ENCODE peak calls at places on chromosomes 4 and X, in ten cellular contexts. S is tibial artery, O is sigmoid colon, J is endodermal cell, E is cardiac muscle cell, C is body of pancreas, Z is upper lobe of right lung, L is heart right ventricle, X is A673, F is brain microvascular endothelial cell. D is an unnamed sample.

GRCh38 chr4:102734591-102735385 is 26.0 kb downstream of the MANBA start:
- DNase-seq in C (no peak), Z (no peak), E (no peak), F (peak), O (no peak), X (no peak), S (no peak), L (no peak), J (no peak), D (no peak)

GRCh38 chr4:88439161-88439760 is 17.7 kb upstream of the HERC5 start:
- DNase-seq in S (no peak), C (no peak), L (no peak), E (no peak), X (no peak), Z (no peak), J (no peak), O (no peak), F (no peak), D (no peak)

GRCh38 chr4:87071401-87071800 is 136.6 kb downstream of the AFF1 start:
- DNase-seq in X (no peak), Z (no peak), S (no peak), J (no peak), L (peak), E (no peak), C (peak), F (no peak), O (no peak), D (no peak)

GRCh38 chrX:11267311-11267910 is 25.8 kb upstream of the AMELX start:
- DNase-seq in E (peak), O (no peak), J (no peak), X (no peak), L (no peak), C (no peak), F (no peak), Z (no peak), S (no peak), D (no peak)

GRCh38 chr4:31803511-31804195 is 1083.5 kb downstream of the PCDH7 start:
- DNase-seq in Z (no peak), J (no peak), O (no peak), X (no peak), L (no peak), F (no peak), E (peak), S (no peak), C (no peak), D (no peak)

GRCh38 chr4:38529189-38530115 is 134.5 kb upstream of the KLF3 start:
- DNase-seq in E (no peak), C (peak), J (peak), S (no peak), Z (peak), L (peak), O (no peak), F (no peak), X (no peak), D (peak)

GRCh38 chr4:158610790-158611189 is 60.9 kb downstream of the C4orf46 start:
- DNase-seq in J (no peak), X (no peak), E (peak), O (no peak), Z (no peak), L (no peak), C (no peak), F (peak), S (no peak), D (no peak)

GRCh38 chrX:29913647-29914046 is 301.7 kb upstream of the MAGEB2 start:
- DNase-seq in L (no peak), C (no peak), J (no peak), Z (no peak), O (no peak), X (no peak), F (no peak), E (peak), S (no peak), D (no peak)

GRCh38 chr4:155106629-155107028 is 101.8 kb upstream of the NPY2R start:
- DNase-seq in F (no peak), S (no peak), L (no peak), C (no peak), X (no peak), E (no peak), O (no peak), J (no peak), Z (no peak), D (no peak)

GRCh38 chr4:102493794-102494193 is 7.4 kb upstream of the NFKB1 start:
- DNase-seq in Z (no peak), O (no peak), S (no peak), C (no peak), L (no peak), J (no peak), X (no peak), F (no peak), E (no peak), D (no peak)

GRCh38 chrX:55488268-55488558 is 1.4 kb downstream of the USP51 start:
- DNase-seq in J (no peak), L (peak), E (no peak), F (no peak), Z (no peak), X (no peak), C (no peak), O (no peak), S (no peak), D (no peak)

GRCh38 chr4:41339812-41340809 is 83.4 kb downstream of the UCHL1 start:
- DNase-seq in X (peak), E (peak), F (no peak), O (no peak), L (peak), Z (no peak), C (peak), S (no peak), J (peak), D (no peak)

GRCh38 chrX:53300157-53300556 is 18.8 kb upstream of the IQSEC2 start:
- DNase-seq in L (no peak), J (no peak), O (peak), F (no peak), X (no peak), E (no peak), S (no peak), Z (no peak), C (no peak), D (no peak)

GRCh38 chr4:14193601-14194000 is 566.1 kb upstream of the BOD1L1 start:
- DNase-seq in C (no peak), Z (no peak), F (no peak), J (no peak), L (no peak), S (no peak), O (no peak), E (no peak), X (no peak), D (no peak)

GRCh38 chr4:2434420-2434819 is 15.7 kb downstream of the CFAP99 start:
- DNase-seq in S (no peak), C (no peak), E (no peak), X (no peak), J (no peak), O (no peak), L (no peak), F (no peak), Z (no peak), D (no peak)

GRCh38 chrX:22081475-22082092 is 49.5 kb downstream of the PHEX start:
- DNase-seq in Z (peak), O (peak), L (peak), E (peak), C (peak), F (peak), S (no peak), X (peak), J (peak), D (no peak)

GRCh38 chrX:123675154-123675553 is 57.7 kb downstream of the THOC2 start:
- DNase-seq in E (no peak), C (no peak), O (no peak), Z (no peak), J (no peak), X (no peak), F (no peak), L (no peak), S (no peak), D (no peak)

GRCh38 chr4:88860594-88860993 is 163.0 kb upstream of the NAP1L5 start:
- DNase-seq in F (no peak), O (no peak), Z (no peak), L (no peak), C (no peak), S (no peak), J (no peak), X (no peak), E (no peak), D (no peak)

GRCh38 chr4:45033676-45034410 is 307.5 kb upstream of the GNPDA2 start:
- DNase-seq in Z (no peak), X (no peak), S (no peak), J (peak), F (no peak), C (no peak), E (no peak), O (no peak), L (peak), D (no peak)

GRCh38 chr4:26583538-26583864 is 383 bp upstream of the TBC1D19 start:
- DNase-seq in L (no peak), C (no peak), Z (no peak), F (no peak), J (no peak), E (no peak), O (no peak), X (no peak), S (no peak), D (no peak)

GRCh38 chr4:34318773-34319172 is 1925.5 kb downstream of the ARAP2 start:
- DNase-seq in S (no peak), E (no peak), O (no peak), C (no peak), J (no peak), L (no peak), F (no peak), Z (no peak), X (no peak), D (no peak)

GRCh38 chr4:147942729-147943128 is 210.8 kb downstream of the ARHGAP10 start:
- DNase-seq in F (no peak), S (no peak), E (no peak), X (no peak), O (no peak), L (no peak), J (no peak), Z (no peak), C (no peak), D (no peak)

GRCh38 chr4:53640576-53641459 is 49.5 kb upstream of the LNX1 start:
- DNase-seq in X (peak), L (no peak), J (no peak), S (no peak), Z (peak), F (no peak), O (no peak), E (peak), C (peak), D (peak)

GRCh38 chrX:108447303-108447702 is 7.7 kb downstream of the COL4A5 start:
- DNase-seq in O (no peak), E (peak), F (no peak), L (no peak), X (no peak), S (no peak), C (no peak), J (no peak), Z (no peak), D (no peak)

GRCh38 chrX:132488092-132488749 is 617 bp downstream of the MBNL3 start:
- DNase-seq in O (no peak), Z (no peak), J (no peak), L (no peak), C (no peak), F (no peak), X (peak), E (peak), S (no peak), D (no peak)

GRCh38 chr4:70637239-70637920 is 8.8 kb downstream of the ENAM start:
- DNase-seq in L (no peak), F (no peak), S (no peak), Z (no peak), O (no peak), X (no peak), C (peak), J (no peak), E (no peak), D (no peak)

GRCh38 chr4:110631582-110632505 is 9.0 kb upstream of the PITX2 start:
- DNase-seq in F (peak), X (peak), L (peak), Z (peak), J (peak), O (peak), S (no peak), E (peak), C (peak), D (no peak)

GRCh38 chr4:103052779-103053178 is 23.8 kb downstream of the SLC9B2 start:
- DNase-seq in J (no peak), E (no peak), X (no peak), O (no peak), S (no peak), C (no peak), L (no peak), Z (no peak), F (no peak), D (no peak)

GRCh38 chr4:1022739-1023066 is 11.3 kb downstream of the FGFRL1 start:
- DNase-seq in X (no peak), L (no peak), S (no peak), F (no peak), E (no peak), J (no peak), O (no peak), C (no peak), Z (no peak), D (no peak)

GRCh38 chr4:18366762-18367358 is 345.3 kb upstream of the LCORL start:
- DNase-seq in O (no peak), X (peak), L (no peak), Z (no peak), S (no peak), C (no peak), E (peak), F (peak), J (peak), D (no peak)

GRCh38 chr4:122666527-122667245 is 45.8 kb upstream of the IL21 start:
- DNase-seq in E (peak), L (no peak), C (no peak), J (no peak), X (peak), O (no peak), Z (no peak), S (no peak), F (peak), D (no peak)

DNA sequence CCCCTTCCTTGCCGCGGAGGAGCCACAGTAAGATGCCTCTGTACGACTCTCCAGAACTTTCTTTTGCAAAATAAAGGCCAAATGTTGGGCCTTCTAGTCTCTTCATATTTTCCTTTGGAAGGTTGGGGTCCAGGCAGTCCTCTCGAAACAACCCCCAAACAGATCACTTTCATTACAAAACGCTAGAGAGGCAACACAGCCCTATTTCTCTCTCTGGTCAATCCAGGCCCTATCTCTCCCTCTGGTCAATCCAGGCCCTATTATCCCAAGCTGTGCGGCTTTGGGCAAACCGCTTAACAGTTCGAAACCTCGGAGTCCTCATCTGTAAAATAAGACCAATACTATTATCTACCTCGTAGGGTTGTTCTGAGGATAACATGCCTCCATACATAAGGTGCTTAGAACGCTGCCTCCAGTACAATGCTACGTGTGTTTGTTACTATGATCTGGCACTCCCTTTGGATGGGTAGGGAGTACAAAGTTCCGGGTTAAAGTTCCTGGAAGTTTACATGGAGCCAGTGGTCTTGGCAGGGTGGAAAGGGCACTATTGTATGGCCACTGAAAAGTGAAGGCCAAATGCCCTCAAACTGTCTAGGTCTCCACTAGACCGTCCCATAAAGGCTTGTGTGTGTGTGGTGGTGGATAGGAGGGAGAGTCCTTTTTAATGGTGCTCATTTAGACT is 75.4 kb upstream of the BCOR start:
- DNase-seq in S (no peak), O (no peak), E (no peak), F (no peak), C (no peak), L (no peak), Z (no peak), X (no peak), J (peak), D (no peak)
- H3K4me3 ChIP-seq in S (peak), O (peak), E (peak), F (no peak), C (no peak), L (peak), Z (peak), X (peak), J (no peak), D (peak)

DNA sequence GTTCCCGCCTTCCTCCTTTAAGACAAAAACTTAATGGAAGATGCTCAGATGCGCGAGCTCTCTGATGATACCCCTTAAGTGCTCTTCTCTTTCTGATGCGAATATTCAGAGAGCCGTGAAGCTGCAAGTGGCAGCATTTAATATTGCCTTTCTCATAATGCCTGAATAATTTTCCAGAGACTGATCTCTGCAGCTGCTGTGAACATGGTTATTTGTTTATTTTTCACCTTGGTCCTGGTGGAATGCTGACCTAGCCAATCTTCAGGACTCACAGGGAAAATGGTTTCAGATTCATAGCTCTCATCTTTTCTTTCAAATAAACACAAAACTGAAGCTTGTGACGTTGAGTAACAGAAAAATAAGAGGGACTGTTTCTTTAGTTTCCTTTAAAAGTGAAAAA is 251.9 kb downstream of the TENM3 start:
- DNase-seq in J (no peak), Z (no peak), L (no peak), F (no peak), S (no peak), C (no peak), E (no peak), X (no peak), O (no peak), D (no peak)
- H3K27ac ChIP-seq in J (no peak), Z (no peak), L (no peak), F (no peak), S (no peak), C (no peak), E (no peak), X (no peak), O (no peak), D (no peak)

DNA sequence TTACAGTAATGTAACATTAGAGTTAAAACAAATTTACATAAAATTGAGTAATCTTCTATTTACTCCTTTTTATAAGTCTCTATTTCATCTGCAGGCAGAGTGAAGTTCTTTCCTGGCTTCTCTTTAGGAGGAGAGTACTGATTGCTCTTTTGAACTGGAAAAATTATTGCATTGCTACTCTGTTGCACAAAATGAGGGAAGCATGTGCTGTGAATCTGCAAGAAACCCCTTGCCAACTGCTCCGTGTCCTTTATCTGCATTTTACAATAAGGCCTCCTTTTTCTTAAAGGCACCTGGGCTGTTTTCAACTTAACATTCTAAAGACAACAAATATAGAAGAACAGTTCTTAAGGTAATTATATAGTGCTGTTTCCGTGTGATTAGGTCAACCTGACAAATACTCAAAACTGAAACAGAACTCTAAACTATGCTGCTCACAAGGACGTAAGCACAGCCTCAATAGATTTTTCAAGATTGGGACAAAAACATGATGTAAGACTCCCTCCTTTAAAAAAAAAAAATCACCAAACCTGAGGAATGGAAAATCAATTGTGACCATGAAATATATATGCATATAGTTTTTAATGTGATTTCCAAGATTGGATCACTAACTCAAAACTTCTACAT is 716.6 kb upstream of the INTU start:
- DNase-seq in L (no peak), J (no peak), S (no peak), X (no peak), C (no peak), Z (no peak), E (peak), F (no peak), O (no peak), D (no peak)
- H3K4me3 ChIP-seq in L (no peak), J (no peak), S (peak), X (no peak), C (no peak), Z (peak), E (no peak), F (no peak), O (no peak), D (no peak)

GRCh38 chr4:12879500-12879899 is 604.6 kb downstream of the RAB28 start:
- DNase-seq in O (no peak), X (no peak), L (no peak), E (no peak), J (no peak), S (no peak), C (no peak), Z (no peak), F (no peak), D (no peak)

GRCh38 chr4:12880844-12881243 is 603.3 kb downstream of the RAB28 start:
- DNase-seq in J (no peak), O (no peak), S (no peak), C (no peak), E (no peak), F (no peak), X (no peak), Z (no peak), L (no peak), D (no peak)

GRCh38 chr4:12884846-12885796 is 599.0 kb downstream of the RAB28 start:
- DNase-seq in X (no peak), L (no peak), J (no peak), S (no peak), F (no peak), E (no peak), C (no peak), Z (no peak), O (no peak), D (no peak)

GRCh38 chr4:12881945-12882589 is 602.1 kb downstream of the RAB28 start:
- DNase-seq in S (no peak), L (no peak), O (no peak), C (no peak), X (no peak), F (no peak), Z (no peak), E (no peak), J (no peak), D (no peak)
- H3K27ac ChIP-seq in S (no peak), L (no peak), O (no peak), C (no peak), X (no peak), F (no peak), Z (no peak), E (no peak), J (no peak), D (no peak)

GRCh38 chrX:74421181-74422028 is at the start of gene SLC16A2:
- DNase-seq in J (peak), E (peak), C (peak), F (peak), S (peak), Z (peak), O (peak), L (peak), X (peak), D (peak)
- H3K4me3 ChIP-seq in J (peak), E (peak), C (peak), F (peak), S (peak), Z (peak), O (peak), L (peak), X (peak), D (peak)

GRCh38 chr4:105805501-105806120 is 89.7 kb upstream of the NPNT start:
- DNase-seq in J (no peak), X (peak), F (no peak), S (no peak), L (no peak), Z (no peak), O (no peak), C (no peak), E (no peak), D (no peak)

GRCh38 chr4:105808459-105809041 is 86.7 kb upstream of the NPNT start:
- DNase-seq in S (peak), X (no peak), F (peak), O (no peak), L (no peak), E (peak), J (no peak), C (peak), Z (no peak), D (no peak)

GRCh38 chr4:105807496-105807895 is 87.8 kb upstream of the NPNT start:
- DNase-seq in S (no peak), J (no peak), C (no peak), F (peak), O (no peak), X (peak), L (no peak), Z (no peak), E (peak), D (no peak)

DNA sequence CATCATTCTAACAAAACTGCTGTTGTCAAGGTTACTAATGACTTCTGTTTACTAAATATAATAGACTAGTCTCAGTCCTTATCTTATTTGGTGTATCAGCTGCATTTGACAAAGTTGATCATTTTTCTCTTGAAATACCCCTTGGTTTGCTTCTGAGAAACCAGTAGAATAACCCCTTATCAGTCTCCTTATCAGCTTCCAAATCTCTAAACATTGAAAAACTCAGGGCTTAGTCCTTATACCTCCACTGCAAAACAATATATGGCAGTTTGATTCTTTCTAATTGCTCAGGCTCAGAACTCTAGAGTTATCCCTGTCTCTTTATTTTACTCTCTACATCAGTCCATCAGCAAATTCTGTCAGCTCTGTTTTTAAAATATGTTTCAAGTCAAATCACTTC is 87.2 kb upstream of the NPNT start:
- DNase-seq in L (no peak), E (peak), S (no peak), F (no peak), Z (no peak), O (no peak), C (no peak), X (no peak), J (no peak), D (no peak)
- H3K27ac ChIP-seq in L (no peak), E (no peak), S (peak), F (peak), Z (peak), O (peak), C (no peak), X (no peak), J (no peak), D (peak)

GRCh38 chr4:16761031-16761430 is 137.4 kb downstream of the LDB2 start:
- DNase-seq in E (peak), Z (no peak), S (no peak), X (no peak), L (no peak), F (no peak), O (no peak), C (no peak), J (no peak), D (no peak)
- H3K4me3 ChIP-seq in E (no peak), Z (no peak), S (no peak), X (no peak), L (no peak), F (no peak), O (no peak), C (no peak), J (no peak), D (no peak)

D was measured in left lung.